ENCODE peak calls at places on chromosomes 11 and 22, in seven cellular contexts. One of them, this sample, is unnamed.

GRCh38 chr11:105670811-105671210 is 60.9 kb downstream of the GRIA4 start:
- DNase-seq in T follicular helper cell: no peak
- DNase-seq in D341Med: no peak
- DNase-seq in endothelial cell: no peak
- DNase-seq in A549: no peak
- DNase-seq in NCI-H1105 treated with DMSO at 0.1 percent for 48 hours: no peak
- DNase-seq in NCI-H748 treated with DMSO at 0.1 percent for 48 hours: no peak
- DNase-seq in this sample: peak

GRCh38 chr11:103358251-103358650 is 249.0 kb downstream of the DYNC2H1 start:
- DNase-seq in T follicular helper cell: no peak
- DNase-seq in D341Med: no peak
- DNase-seq in endothelial cell: no peak
- DNase-seq in A549: no peak
- DNase-seq in NCI-H1105 treated with DMSO at 0.1 percent for 48 hours: no peak
- DNase-seq in NCI-H748 treated with DMSO at 0.1 percent for 48 hours: no peak
- DNase-seq in this sample: peak

GRCh38 chr22:41447435-41448188 is 1.0 kb upstream of the TOB2 start:
- DNase-seq in T follicular helper cell: peak
- DNase-seq in D341Med: peak
- DNase-seq in endothelial cell: peak
- DNase-seq in A549: no peak
- DNase-seq in NCI-H1105 treated with DMSO at 0.1 percent for 48 hours: peak
- DNase-seq in NCI-H748 treated with DMSO at 0.1 percent for 48 hours: peak
- DNase-seq in this sample: no peak

GRCh38 chr11:104487035-104487775 is 323.3 kb upstream of the PDGFD start:
- DNase-seq in T follicular helper cell: no peak
- DNase-seq in D341Med: no peak
- DNase-seq in endothelial cell: no peak
- DNase-seq in A549: no peak
- DNase-seq in NCI-H1105 treated with DMSO at 0.1 percent for 48 hours: peak
- DNase-seq in NCI-H748 treated with DMSO at 0.1 percent for 48 hours: no peak
- DNase-seq in this sample: no peak

GRCh38 chr22:29072193-29072978 is 449 bp upstream of the KREMEN1 start:
- DNase-seq in T follicular helper cell: peak
- DNase-seq in D341Med: peak
- DNase-seq in endothelial cell: peak
- DNase-seq in A549: peak
- DNase-seq in NCI-H1105 treated with DMSO at 0.1 percent for 48 hours: peak
- DNase-seq in NCI-H748 treated with DMSO at 0.1 percent for 48 hours: peak
- DNase-seq in this sample: peak

GRCh38 chr11:30586251-30587144 is at the start of gene MPPED2:
- DNase-seq in T follicular helper cell: no peak
- DNase-seq in D341Med: peak
- DNase-seq in endothelial cell: peak
- DNase-seq in A549: peak
- DNase-seq in NCI-H1105 treated with DMSO at 0.1 percent for 48 hours: peak
- DNase-seq in NCI-H748 treated with DMSO at 0.1 percent for 48 hours: no peak
- DNase-seq in this sample: no peak

GRCh38 chr22:27133951-27134664 is 476.7 kb downstream of the MIAT start:
- DNase-seq in T follicular helper cell: no peak
- DNase-seq in D341Med: no peak
- DNase-seq in endothelial cell: no peak
- DNase-seq in A549: peak
- DNase-seq in NCI-H1105 treated with DMSO at 0.1 percent for 48 hours: no peak
- DNase-seq in NCI-H748 treated with DMSO at 0.1 percent for 48 hours: no peak
- DNase-seq in this sample: peak

GRCh38 chr11:22472306-22472705 is 134.1 kb downstream of the SLC17A6 start:
- DNase-seq in T follicular helper cell: no peak
- DNase-seq in D341Med: no peak
- DNase-seq in endothelial cell: peak
- DNase-seq in A549: no peak
- DNase-seq in NCI-H1105 treated with DMSO at 0.1 percent for 48 hours: no peak
- DNase-seq in NCI-H748 treated with DMSO at 0.1 percent for 48 hours: no peak
- DNase-seq in this sample: no peak

GRCh38 chr11:109734602-109735001 is 312.6 kb downstream of the C11orf87 start:
- DNase-seq in T follicular helper cell: no peak
- DNase-seq in D341Med: no peak
- DNase-seq in endothelial cell: no peak
- DNase-seq in A549: no peak
- DNase-seq in NCI-H1105 treated with DMSO at 0.1 percent for 48 hours: no peak
- DNase-seq in NCI-H748 treated with DMSO at 0.1 percent for 48 hours: no peak
- DNase-seq in this sample: no peak

GRCh38 chr22:19891350-19892248 is 36.9 kb upstream of the GNB1L start:
- DNase-seq in T follicular helper cell: peak
- DNase-seq in D341Med: peak
- DNase-seq in endothelial cell: peak
- DNase-seq in A549: no peak
- DNase-seq in NCI-H1105 treated with DMSO at 0.1 percent for 48 hours: peak
- DNase-seq in NCI-H748 treated with DMSO at 0.1 percent for 48 hours: peak
- DNase-seq in this sample: peak

GRCh38 chr11:3156661-3157311 is 8.3 kb downstream of the OSBPL5 start:
- DNase-seq in T follicular helper cell: no peak
- DNase-seq in D341Med: no peak
- DNase-seq in endothelial cell: no peak
- DNase-seq in A549: no peak
- DNase-seq in NCI-H1105 treated with DMSO at 0.1 percent for 48 hours: no peak
- DNase-seq in NCI-H748 treated with DMSO at 0.1 percent for 48 hours: no peak
- DNase-seq in this sample: no peak

GRCh38 chr22:26333088-26333800 is 95.8 kb upstream of the ASPHD2 start:
- DNase-seq in T follicular helper cell: no peak
- DNase-seq in D341Med: no peak
- DNase-seq in endothelial cell: no peak
- DNase-seq in A549: no peak
- DNase-seq in NCI-H1105 treated with DMSO at 0.1 percent for 48 hours: no peak
- DNase-seq in NCI-H748 treated with DMSO at 0.1 percent for 48 hours: no peak
- DNase-seq in this sample: no peak

GRCh38 chr11:7605544-7605943 is 67.8 kb downstream of the CYB5R2 start:
- DNase-seq in T follicular helper cell: no peak
- DNase-seq in D341Med: no peak
- DNase-seq in endothelial cell: no peak
- DNase-seq in A549: peak
- DNase-seq in NCI-H1105 treated with DMSO at 0.1 percent for 48 hours: no peak
- DNase-seq in NCI-H748 treated with DMSO at 0.1 percent for 48 hours: no peak
- DNase-seq in this sample: peak

GRCh38 chr11:14357843-14358728 is 897 bp downstream of the RRAS2 start:
- DNase-seq in T follicular helper cell: no peak
- DNase-seq in D341Med: peak
- DNase-seq in endothelial cell: peak
- DNase-seq in A549: peak
- DNase-seq in NCI-H1105 treated with DMSO at 0.1 percent for 48 hours: peak
- DNase-seq in NCI-H748 treated with DMSO at 0.1 percent for 48 hours: no peak
- DNase-seq in this sample: peak

GRCh38 chr22:49827853-49828598 is at the start of gene BRD1:
- DNase-seq in T follicular helper cell: no peak
- DNase-seq in D341Med: peak
- DNase-seq in endothelial cell: peak
- DNase-seq in A549: no peak
- DNase-seq in NCI-H1105 treated with DMSO at 0.1 percent for 48 hours: peak
- DNase-seq in NCI-H748 treated with DMSO at 0.1 percent for 48 hours: no peak
- DNase-seq in this sample: peak

GRCh38 chr11:57358543-57358961 is 20.4 kb downstream of the P2RX3 start:
- DNase-seq in T follicular helper cell: no peak
- DNase-seq in D341Med: no peak
- DNase-seq in endothelial cell: no peak
- DNase-seq in A549: no peak
- DNase-seq in NCI-H1105 treated with DMSO at 0.1 percent for 48 hours: no peak
- DNase-seq in NCI-H748 treated with DMSO at 0.1 percent for 48 hours: no peak
- DNase-seq in this sample: peak

GRCh38 chr22:27682438-27682837 is 119.1 kb downstream of the MN1 start:
- DNase-seq in T follicular helper cell: no peak
- DNase-seq in D341Med: peak
- DNase-seq in endothelial cell: peak
- DNase-seq in A549: no peak
- DNase-seq in NCI-H1105 treated with DMSO at 0.1 percent for 48 hours: no peak
- DNase-seq in NCI-H748 treated with DMSO at 0.1 percent for 48 hours: no peak
- DNase-seq in this sample: no peak

GRCh38 chr11:70539360-70540095 is 141.2 kb downstream of the CTTN start:
- DNase-seq in T follicular helper cell: no peak
- DNase-seq in D341Med: no peak
- DNase-seq in endothelial cell: no peak
- DNase-seq in A549: no peak
- DNase-seq in NCI-H1105 treated with DMSO at 0.1 percent for 48 hours: no peak
- DNase-seq in NCI-H748 treated with DMSO at 0.1 percent for 48 hours: no peak
- DNase-seq in this sample: no peak

GRCh38 chr11:20367313-20367948 is 3.9 kb downstream of the HTATIP2 start:
- DNase-seq in T follicular helper cell: no peak
- DNase-seq in D341Med: no peak
- DNase-seq in endothelial cell: no peak
- DNase-seq in A549: peak
- DNase-seq in NCI-H1105 treated with DMSO at 0.1 percent for 48 hours: no peak
- DNase-seq in NCI-H748 treated with DMSO at 0.1 percent for 48 hours: no peak
- DNase-seq in this sample: peak

GRCh38 chr22:42621505-42622002 is 6.9 kb upstream of the POLDIP3 start:
- DNase-seq in T follicular helper cell: peak
- DNase-seq in D341Med: peak
- DNase-seq in endothelial cell: peak
- DNase-seq in A549: peak
- DNase-seq in NCI-H1105 treated with DMSO at 0.1 percent for 48 hours: peak
- DNase-seq in NCI-H748 treated with DMSO at 0.1 percent for 48 hours: no peak
- DNase-seq in this sample: peak

GRCh38 chr22:42691440-42691839 is 29.2 kb downstream of the A4GALT start:
- DNase-seq in T follicular helper cell: no peak
- DNase-seq in D341Med: peak
- DNase-seq in endothelial cell: no peak
- DNase-seq in A549: no peak
- DNase-seq in NCI-H1105 treated with DMSO at 0.1 percent for 48 hours: no peak
- DNase-seq in NCI-H748 treated with DMSO at 0.1 percent for 48 hours: no peak
- DNase-seq in this sample: no peak

GRCh38 chr11:127390465-127390864 is 389.9 kb upstream of the KIRREL3 start:
- DNase-seq in T follicular helper cell: no peak
- DNase-seq in D341Med: no peak
- DNase-seq in endothelial cell: no peak
- DNase-seq in A549: no peak
- DNase-seq in NCI-H1105 treated with DMSO at 0.1 percent for 48 hours: no peak
- DNase-seq in NCI-H748 treated with DMSO at 0.1 percent for 48 hours: no peak
- DNase-seq in this sample: no peak

GRCh38 chr11:68347345-68347744 is 35.0 kb downstream of the LRP5 start:
- DNase-seq in T follicular helper cell: no peak
- DNase-seq in D341Med: no peak
- DNase-seq in endothelial cell: no peak
- DNase-seq in A549: no peak
- DNase-seq in NCI-H1105 treated with DMSO at 0.1 percent for 48 hours: no peak
- DNase-seq in NCI-H748 treated with DMSO at 0.1 percent for 48 hours: no peak
- DNase-seq in this sample: no peak

GRCh38 chr11:112113539-112114457 is 27.1 kb downstream of the SDHD start:
- DNase-seq in T follicular helper cell: no peak
- DNase-seq in D341Med: peak
- DNase-seq in endothelial cell: no peak
- DNase-seq in A549: peak
- DNase-seq in NCI-H1105 treated with DMSO at 0.1 percent for 48 hours: peak
- DNase-seq in NCI-H748 treated with DMSO at 0.1 percent for 48 hours: peak
- DNase-seq in this sample: peak

GRCh38 chr11:8810331-8811301 is 100.4 kb upstream of the AKIP1 start:
- DNase-seq in T follicular helper cell: no peak
- DNase-seq in D341Med: no peak
- DNase-seq in endothelial cell: peak
- DNase-seq in A549: no peak
- DNase-seq in NCI-H1105 treated with DMSO at 0.1 percent for 48 hours: peak
- DNase-seq in NCI-H748 treated with DMSO at 0.1 percent for 48 hours: peak
- DNase-seq in this sample: no peak

GRCh38 chr22:46430961-46431838 is 95.7 kb downstream of the TRMU start:
- DNase-seq in T follicular helper cell: no peak
- DNase-seq in D341Med: no peak
- DNase-seq in endothelial cell: no peak
- DNase-seq in A549: no peak
- DNase-seq in NCI-H1105 treated with DMSO at 0.1 percent for 48 hours: no peak
- DNase-seq in NCI-H748 treated with DMSO at 0.1 percent for 48 hours: no peak
- DNase-seq in this sample: no peak

GRCh38 chr22:27329966-27330645 is 471.4 kb downstream of the MN1 start:
- DNase-seq in T follicular helper cell: no peak
- DNase-seq in D341Med: no peak
- DNase-seq in endothelial cell: no peak
- DNase-seq in A549: no peak
- DNase-seq in NCI-H1105 treated with DMSO at 0.1 percent for 48 hours: no peak
- DNase-seq in NCI-H748 treated with DMSO at 0.1 percent for 48 hours: no peak
- DNase-seq in this sample: no peak

GRCh38 chr11:70493891-70494290 is 95.6 kb downstream of the CTTN start:
- DNase-seq in T follicular helper cell: no peak
- DNase-seq in D341Med: no peak
- DNase-seq in endothelial cell: no peak
- DNase-seq in A549: no peak
- DNase-seq in NCI-H1105 treated with DMSO at 0.1 percent for 48 hours: no peak
- DNase-seq in NCI-H748 treated with DMSO at 0.1 percent for 48 hours: no peak
- DNase-seq in this sample: no peak

GRCh38 chr11:65611028-65611757 is 2.8 kb downstream of the MAP3K11 start:
- DNase-seq in T follicular helper cell: no peak
- DNase-seq in D341Med: no peak
- DNase-seq in endothelial cell: peak
- DNase-seq in A549: no peak
- DNase-seq in NCI-H1105 treated with DMSO at 0.1 percent for 48 hours: no peak
- DNase-seq in NCI-H748 treated with DMSO at 0.1 percent for 48 hours: no peak
- DNase-seq in this sample: no peak

GRCh38 chr11:1012740-1013627 is 23.5 kb downstream of the MUC6 start:
- DNase-seq in T follicular helper cell: no peak
- DNase-seq in D341Med: no peak
- DNase-seq in endothelial cell: no peak
- DNase-seq in A549: no peak
- DNase-seq in NCI-H1105 treated with DMSO at 0.1 percent for 48 hours: peak
- DNase-seq in NCI-H748 treated with DMSO at 0.1 percent for 48 hours: no peak
- DNase-seq in this sample: no peak

GRCh38 chr11:43578346-43579170 is 102.0 kb upstream of the HSD17B12 start:
- DNase-seq in T follicular helper cell: no peak
- DNase-seq in D341Med: no peak
- DNase-seq in endothelial cell: no peak
- DNase-seq in A549: no peak
- DNase-seq in NCI-H1105 treated with DMSO at 0.1 percent for 48 hours: no peak
- DNase-seq in NCI-H748 treated with DMSO at 0.1 percent for 48 hours: no peak
- DNase-seq in this sample: peak

GRCh38 chr22:28728621-28729313 is 12.9 kb downstream of the CHEK2 start:
- DNase-seq in T follicular helper cell: no peak
- DNase-seq in D341Med: no peak
- DNase-seq in endothelial cell: no peak
- DNase-seq in A549: no peak
- DNase-seq in NCI-H1105 treated with DMSO at 0.1 percent for 48 hours: no peak
- DNase-seq in NCI-H748 treated with DMSO at 0.1 percent for 48 hours: no peak
- DNase-seq in this sample: no peak

GRCh38 chr11:102251423-102251822 is 65.9 kb upstream of the BIRC3 start:
- DNase-seq in T follicular helper cell: no peak
- DNase-seq in D341Med: no peak
- DNase-seq in endothelial cell: no peak
- DNase-seq in A549: no peak
- DNase-seq in NCI-H1105 treated with DMSO at 0.1 percent for 48 hours: no peak
- DNase-seq in NCI-H748 treated with DMSO at 0.1 percent for 48 hours: no peak
- DNase-seq in this sample: no peak

GRCh38 chr11:115775846-115776245 is 271.6 kb upstream of the CADM1 start:
- DNase-seq in T follicular helper cell: no peak
- DNase-seq in D341Med: no peak
- DNase-seq in endothelial cell: no peak
- DNase-seq in A549: no peak
- DNase-seq in NCI-H1105 treated with DMSO at 0.1 percent for 48 hours: no peak
- DNase-seq in NCI-H748 treated with DMSO at 0.1 percent for 48 hours: no peak
- DNase-seq in this sample: no peak

GRCh38 chr11:107836811-107837210 is 21.8 kb downstream of the SLC35F2 start:
- DNase-seq in T follicular helper cell: no peak
- DNase-seq in D341Med: no peak
- DNase-seq in endothelial cell: no peak
- DNase-seq in A549: no peak
- DNase-seq in NCI-H1105 treated with DMSO at 0.1 percent for 48 hours: no peak
- DNase-seq in NCI-H748 treated with DMSO at 0.1 percent for 48 hours: no peak
- DNase-seq in this sample: no peak

GRCh38 chr11:103279821-103280220 is 170.6 kb downstream of the DYNC2H1 start:
- DNase-seq in T follicular helper cell: no peak
- DNase-seq in D341Med: no peak
- DNase-seq in endothelial cell: no peak
- DNase-seq in A549: no peak
- DNase-seq in NCI-H1105 treated with DMSO at 0.1 percent for 48 hours: no peak
- DNase-seq in NCI-H748 treated with DMSO at 0.1 percent for 48 hours: no peak
- DNase-seq in this sample: no peak

GRCh38 chr22:32444068-32444467 is 20.2 kb downstream of the BPIFC start:
- DNase-seq in T follicular helper cell: no peak
- DNase-seq in D341Med: peak
- DNase-seq in endothelial cell: peak
- DNase-seq in A549: peak
- DNase-seq in NCI-H1105 treated with DMSO at 0.1 percent for 48 hours: peak
- DNase-seq in NCI-H748 treated with DMSO at 0.1 percent for 48 hours: no peak
- DNase-seq in this sample: no peak

GRCh38 chr11:102604875-102605274 is 20.3 kb downstream of the MMP20 start:
- DNase-seq in T follicular helper cell: no peak
- DNase-seq in D341Med: no peak
- DNase-seq in endothelial cell: no peak
- DNase-seq in A549: no peak
- DNase-seq in NCI-H1105 treated with DMSO at 0.1 percent for 48 hours: no peak
- DNase-seq in NCI-H748 treated with DMSO at 0.1 percent for 48 hours: no peak
- DNase-seq in this sample: no peak

This sample was measured in NCI-H226.